ENCODE peak calls at places on chromosomes 13 and 19, in nine cellular contexts. One of them, this sample, is unnamed.

GRCh38 chr13:106096661-106097092 is 438.8 kb downstream of the EFNB2 start:
- DNase-seq in ELR: peak
- DNase-seq in activated naive CD4-positive, alpha-beta T cell treated with anti-CD3 and anti-CD28 coated beads, Interleukin-2, amount 10 ng/mL, durations not matched to agents 7 days and 5 days: no peak
- DNase-seq in EL: no peak
- DNase-seq in NCI-H774: no peak
- DNase-seq in neuronal stem cell: no peak
- DNase-seq in PC-9: peak
- DNase-seq in hypothalamus: no peak
- DNase-seq in tibial nerve: no peak
- DNase-seq in this sample: no peak

GRCh38 chr13:44459674-44460073 is 86.0 kb downstream of the SERP2 start:
- DNase-seq in ELR: no peak
- DNase-seq in activated naive CD4-positive, alpha-beta T cell treated with anti-CD3 and anti-CD28 coated beads, Interleukin-2, amount 10 ng/mL, durations not matched to agents 7 days and 5 days: no peak
- DNase-seq in tibial nerve: no peak
- DNase-seq in hypothalamus: no peak
- DNase-seq in NCI-H774: no peak
- DNase-seq in EL: no peak
- DNase-seq in neuronal stem cell: no peak
- DNase-seq in PC-9: no peak
- DNase-seq in this sample: no peak

GRCh38 chr19:17334414-17335409 is at the start of gene ANO8:
- DNase-seq in activated naive CD4-positive, alpha-beta T cell treated with anti-CD3 and anti-CD28 coated beads, Interleukin-2, amount 10 ng/mL, durations not matched to agents 7 days and 5 days: peak
- DNase-seq in ELR: peak
- DNase-seq in NCI-H774: peak
- DNase-seq in PC-9: peak
- DNase-seq in tibial nerve: peak
- DNase-seq in EL: peak
- DNase-seq in neuronal stem cell: peak
- DNase-seq in hypothalamus: peak
- DNase-seq in this sample: peak

GRCh38 chr19:1355974-1356865 is 27.5 kb upstream of the NDUFS7 start:
- DNase-seq in EL: peak
- DNase-seq in tibial nerve: no peak
- DNase-seq in PC-9: no peak
- DNase-seq in NCI-H774: no peak
- DNase-seq in hypothalamus: no peak
- DNase-seq in activated naive CD4-positive, alpha-beta T cell treated with anti-CD3 and anti-CD28 coated beads, Interleukin-2, amount 10 ng/mL, durations not matched to agents 7 days and 5 days: no peak
- DNase-seq in neuronal stem cell: no peak
- DNase-seq in ELR: no peak
- DNase-seq in this sample: no peak

GRCh38 chr13:28423010-28423409 is 71.9 kb downstream of the FLT1 start:
- DNase-seq in ELR: no peak
- DNase-seq in NCI-H774: no peak
- DNase-seq in neuronal stem cell: no peak
- DNase-seq in hypothalamus: no peak
- DNase-seq in EL: no peak
- DNase-seq in PC-9: no peak
- DNase-seq in activated naive CD4-positive, alpha-beta T cell treated with anti-CD3 and anti-CD28 coated beads, Interleukin-2, amount 10 ng/mL, durations not matched to agents 7 days and 5 days: peak
- DNase-seq in tibial nerve: peak
- DNase-seq in this sample: no peak

GRCh38 chr19:17079710-17080440 is 4.3 kb downstream of the MYO9B start:
- DNase-seq in tibial nerve: peak
- DNase-seq in hypothalamus: no peak
- DNase-seq in PC-9: peak
- DNase-seq in neuronal stem cell: peak
- DNase-seq in NCI-H774: no peak
- DNase-seq in activated naive CD4-positive, alpha-beta T cell treated with anti-CD3 and anti-CD28 coated beads, Interleukin-2, amount 10 ng/mL, durations not matched to agents 7 days and 5 days: peak
- DNase-seq in ELR: peak
- DNase-seq in EL: peak
- DNase-seq in this sample: no peak

GRCh38 chr13:58056411-58056810 is 424.9 kb downstream of the PCDH17 start:
- DNase-seq in ELR: no peak
- DNase-seq in PC-9: no peak
- DNase-seq in EL: no peak
- DNase-seq in NCI-H774: no peak
- DNase-seq in activated naive CD4-positive, alpha-beta T cell treated with anti-CD3 and anti-CD28 coated beads, Interleukin-2, amount 10 ng/mL, durations not matched to agents 7 days and 5 days: no peak
- DNase-seq in hypothalamus: no peak
- DNase-seq in neuronal stem cell: no peak
- DNase-seq in tibial nerve: no peak
- DNase-seq in this sample: no peak

GRCh38 chr13:101018720-101019119 is 344.1 kb upstream of the TMTC4 start:
- DNase-seq in neuronal stem cell: no peak
- DNase-seq in hypothalamus: no peak
- DNase-seq in activated naive CD4-positive, alpha-beta T cell treated with anti-CD3 and anti-CD28 coated beads, Interleukin-2, amount 10 ng/mL, durations not matched to agents 7 days and 5 days: no peak
- DNase-seq in NCI-H774: no peak
- DNase-seq in PC-9: no peak
- DNase-seq in ELR: peak
- DNase-seq in EL: peak
- DNase-seq in tibial nerve: no peak
- DNase-seq in this sample: no peak

GRCh38 chr13:99542788-99543406 is 41.6 kb downstream of the TM9SF2 start:
- DNase-seq in hypothalamus: no peak
- DNase-seq in activated naive CD4-positive, alpha-beta T cell treated with anti-CD3 and anti-CD28 coated beads, Interleukin-2, amount 10 ng/mL, durations not matched to agents 7 days and 5 days: peak
- DNase-seq in PC-9: no peak
- DNase-seq in neuronal stem cell: no peak
- DNase-seq in NCI-H774: no peak
- DNase-seq in EL: no peak
- DNase-seq in tibial nerve: no peak
- DNase-seq in ELR: no peak
- DNase-seq in this sample: no peak

GRCh38 chr13:79749985-79750551 is 269.1 kb downstream of the NDFIP2 start:
- DNase-seq in NCI-H774: no peak
- DNase-seq in neuronal stem cell: peak
- DNase-seq in hypothalamus: no peak
- DNase-seq in tibial nerve: peak
- DNase-seq in PC-9: peak
- DNase-seq in activated naive CD4-positive, alpha-beta T cell treated with anti-CD3 and anti-CD28 coated beads, Interleukin-2, amount 10 ng/mL, durations not matched to agents 7 days and 5 days: no peak
- DNase-seq in EL: peak
- DNase-seq in ELR: peak
- DNase-seq in this sample: no peak

GRCh38 chr13:39483326-39483725 is 119.7 kb downstream of the LHFPL6 start:
- DNase-seq in neuronal stem cell: no peak
- DNase-seq in tibial nerve: no peak
- DNase-seq in NCI-H774: no peak
- DNase-seq in hypothalamus: no peak
- DNase-seq in PC-9: no peak
- DNase-seq in activated naive CD4-positive, alpha-beta T cell treated with anti-CD3 and anti-CD28 coated beads, Interleukin-2, amount 10 ng/mL, durations not matched to agents 7 days and 5 days: no peak
- DNase-seq in EL: peak
- DNase-seq in ELR: peak
- DNase-seq in this sample: peak

GRCh38 chr19:49950956-49951526 is 9.9 kb downstream of the SIGLEC11 start:
- DNase-seq in tibial nerve: no peak
- DNase-seq in hypothalamus: no peak
- DNase-seq in NCI-H774: no peak
- DNase-seq in neuronal stem cell: no peak
- DNase-seq in EL: no peak
- DNase-seq in ELR: no peak
- DNase-seq in PC-9: no peak
- DNase-seq in activated naive CD4-positive, alpha-beta T cell treated with anti-CD3 and anti-CD28 coated beads, Interleukin-2, amount 10 ng/mL, durations not matched to agents 7 days and 5 days: no peak
- DNase-seq in this sample: no peak

GRCh38 chr13:39451860-39452301 is 151.1 kb downstream of the LHFPL6 start:
- DNase-seq in EL: no peak
- DNase-seq in activated naive CD4-positive, alpha-beta T cell treated with anti-CD3 and anti-CD28 coated beads, Interleukin-2, amount 10 ng/mL, durations not matched to agents 7 days and 5 days: no peak
- DNase-seq in PC-9: no peak
- DNase-seq in NCI-H774: no peak
- DNase-seq in tibial nerve: no peak
- DNase-seq in hypothalamus: no peak
- DNase-seq in neuronal stem cell: no peak
- DNase-seq in ELR: no peak
- DNase-seq in this sample: peak

GRCh38 chr13:52345048-52345447 is 60.9 kb downstream of the THSD1 start:
- DNase-seq in ELR: peak
- DNase-seq in hypothalamus: no peak
- DNase-seq in PC-9: no peak
- DNase-seq in activated naive CD4-positive, alpha-beta T cell treated with anti-CD3 and anti-CD28 coated beads, Interleukin-2, amount 10 ng/mL, durations not matched to agents 7 days and 5 days: no peak
- DNase-seq in NCI-H774: no peak
- DNase-seq in tibial nerve: no peak
- DNase-seq in EL: peak
- DNase-seq in neuronal stem cell: no peak
- DNase-seq in this sample: no peak

GRCh38 chr19:46371371-46371901 is 24.5 kb downstream of the PPP5C start:
- DNase-seq in ELR: no peak
- DNase-seq in tibial nerve: no peak
- DNase-seq in activated naive CD4-positive, alpha-beta T cell treated with anti-CD3 and anti-CD28 coated beads, Interleukin-2, amount 10 ng/mL, durations not matched to agents 7 days and 5 days: peak
- DNase-seq in neuronal stem cell: no peak
- DNase-seq in PC-9: no peak
- DNase-seq in NCI-H774: no peak
- DNase-seq in hypothalamus: no peak
- DNase-seq in EL: no peak
- DNase-seq in this sample: no peak

GRCh38 chr19:10533656-10534386 is 9.9 kb upstream of the ATG4D start:
- DNase-seq in NCI-H774: no peak
- DNase-seq in tibial nerve: no peak
- DNase-seq in neuronal stem cell: no peak
- DNase-seq in hypothalamus: no peak
- DNase-seq in PC-9: no peak
- DNase-seq in ELR: peak
- DNase-seq in activated naive CD4-positive, alpha-beta T cell treated with anti-CD3 and anti-CD28 coated beads, Interleukin-2, amount 10 ng/mL, durations not matched to agents 7 days and 5 days: no peak
- DNase-seq in EL: peak
- DNase-seq in this sample: peak

GRCh38 chr13:95411641-95412040 is 110.4 kb upstream of the ABCC4 start:
- DNase-seq in neuronal stem cell: no peak
- DNase-seq in ELR: no peak
- DNase-seq in EL: peak
- DNase-seq in NCI-H774: peak
- DNase-seq in activated naive CD4-positive, alpha-beta T cell treated with anti-CD3 and anti-CD28 coated beads, Interleukin-2, amount 10 ng/mL, durations not matched to agents 7 days and 5 days: no peak
- DNase-seq in tibial nerve: no peak
- DNase-seq in PC-9: no peak
- DNase-seq in hypothalamus: no peak
- DNase-seq in this sample: no peak

GRCh38 chr13:95643814-95644598 is 500 bp downstream of the DZIP1 start:
- DNase-seq in NCI-H774: no peak
- DNase-seq in tibial nerve: no peak
- DNase-seq in EL: peak
- DNase-seq in hypothalamus: no peak
- DNase-seq in ELR: peak
- DNase-seq in neuronal stem cell: no peak
- DNase-seq in PC-9: no peak
- DNase-seq in activated naive CD4-positive, alpha-beta T cell treated with anti-CD3 and anti-CD28 coated beads, Interleukin-2, amount 10 ng/mL, durations not matched to agents 7 days and 5 days: peak
- DNase-seq in this sample: no peak

GRCh38 chr19:16000024-16000687 is 51.3 kb downstream of the OR10H4 start:
- DNase-seq in activated naive CD4-positive, alpha-beta T cell treated with anti-CD3 and anti-CD28 coated beads, Interleukin-2, amount 10 ng/mL, durations not matched to agents 7 days and 5 days: no peak
- DNase-seq in PC-9: no peak
- DNase-seq in ELR: no peak
- DNase-seq in tibial nerve: no peak
- DNase-seq in neuronal stem cell: no peak
- DNase-seq in hypothalamus: no peak
- DNase-seq in NCI-H774: no peak
- DNase-seq in EL: no peak
- DNase-seq in this sample: no peak

GRCh38 chr13:67619987-67620386 is 389.9 kb upstream of the PCDH9 start:
- DNase-seq in ELR: peak
- DNase-seq in PC-9: peak
- DNase-seq in hypothalamus: no peak
- DNase-seq in tibial nerve: no peak
- DNase-seq in NCI-H774: no peak
- DNase-seq in EL: no peak
- DNase-seq in neuronal stem cell: no peak
- DNase-seq in activated naive CD4-positive, alpha-beta T cell treated with anti-CD3 and anti-CD28 coated beads, Interleukin-2, amount 10 ng/mL, durations not matched to agents 7 days and 5 days: no peak
- DNase-seq in this sample: no peak

GRCh38 chr19:17471410-17472125 is 1.2 kb downstream of the SLC27A1 start:
- DNase-seq in NCI-H774: no peak
- DNase-seq in EL: no peak
- DNase-seq in tibial nerve: no peak
- DNase-seq in PC-9: no peak
- DNase-seq in ELR: no peak
- DNase-seq in hypothalamus: no peak
- DNase-seq in activated naive CD4-positive, alpha-beta T cell treated with anti-CD3 and anti-CD28 coated beads, Interleukin-2, amount 10 ng/mL, durations not matched to agents 7 days and 5 days: no peak
- DNase-seq in neuronal stem cell: no peak
- DNase-seq in this sample: no peak

GRCh38 chr19:40801449-40802299 is 2.7 kb downstream of the EGLN2 start:
- DNase-seq in PC-9: no peak
- DNase-seq in neuronal stem cell: no peak
- DNase-seq in NCI-H774: no peak
- DNase-seq in tibial nerve: no peak
- DNase-seq in activated naive CD4-positive, alpha-beta T cell treated with anti-CD3 and anti-CD28 coated beads, Interleukin-2, amount 10 ng/mL, durations not matched to agents 7 days and 5 days: no peak
- DNase-seq in ELR: no peak
- DNase-seq in hypothalamus: no peak
- DNase-seq in EL: no peak
- DNase-seq in this sample: no peak

GRCh38 chr19:2477141-2477710 is 1.3 kb downstream of the GADD45B start:
- DNase-seq in activated naive CD4-positive, alpha-beta T cell treated with anti-CD3 and anti-CD28 coated beads, Interleukin-2, amount 10 ng/mL, durations not matched to agents 7 days and 5 days: peak
- DNase-seq in PC-9: peak
- DNase-seq in hypothalamus: no peak
- DNase-seq in EL: peak
- DNase-seq in NCI-H774: no peak
- DNase-seq in neuronal stem cell: no peak
- DNase-seq in ELR: peak
- DNase-seq in tibial nerve: no peak
- DNase-seq in this sample: no peak

GRCh38 chr19:772730-773436 is 22.0 kb downstream of the MISP start:
- DNase-seq in EL: no peak
- DNase-seq in tibial nerve: no peak
- DNase-seq in hypothalamus: no peak
- DNase-seq in activated naive CD4-positive, alpha-beta T cell treated with anti-CD3 and anti-CD28 coated beads, Interleukin-2, amount 10 ng/mL, durations not matched to agents 7 days and 5 days: no peak
- DNase-seq in ELR: no peak
- DNase-seq in NCI-H774: no peak
- DNase-seq in PC-9: no peak
- DNase-seq in neuronal stem cell: no peak
- DNase-seq in this sample: no peak

GRCh38 chr13:27172495-27172842 is 858 bp upstream of the USP12 start:
- DNase-seq in neuronal stem cell: no peak
- DNase-seq in EL: peak
- DNase-seq in tibial nerve: no peak
- DNase-seq in ELR: peak
- DNase-seq in NCI-H774: no peak
- DNase-seq in hypothalamus: no peak
- DNase-seq in activated naive CD4-positive, alpha-beta T cell treated with anti-CD3 and anti-CD28 coated beads, Interleukin-2, amount 10 ng/mL, durations not matched to agents 7 days and 5 days: peak
- DNase-seq in PC-9: no peak
- DNase-seq in this sample: no peak

GRCh38 chr19:2095338-2095938 is 688 bp downstream of the MOB3A start:
- DNase-seq in EL: no peak
- DNase-seq in hypothalamus: no peak
- DNase-seq in neuronal stem cell: no peak
- DNase-seq in activated naive CD4-positive, alpha-beta T cell treated with anti-CD3 and anti-CD28 coated beads, Interleukin-2, amount 10 ng/mL, durations not matched to agents 7 days and 5 days: peak
- DNase-seq in ELR: peak
- DNase-seq in NCI-H774: no peak
- DNase-seq in tibial nerve: no peak
- DNase-seq in PC-9: no peak
- DNase-seq in this sample: no peak

GRCh38 chr19:49570138-49570856 is 10.1 kb downstream of the NOSIP start:
- DNase-seq in EL: peak
- DNase-seq in hypothalamus: no peak
- DNase-seq in activated naive CD4-positive, alpha-beta T cell treated with anti-CD3 and anti-CD28 coated beads, Interleukin-2, amount 10 ng/mL, durations not matched to agents 7 days and 5 days: peak
- DNase-seq in PC-9: peak
- DNase-seq in neuronal stem cell: peak
- DNase-seq in ELR: peak
- DNase-seq in NCI-H774: peak
- DNase-seq in tibial nerve: no peak
- DNase-seq in this sample: peak

GRCh38 chr13:98175823-98176222 is 1.2 kb downstream of the RNF113B start:
- DNase-seq in ELR: no peak
- DNase-seq in EL: no peak
- DNase-seq in NCI-H774: no peak
- DNase-seq in hypothalamus: no peak
- DNase-seq in tibial nerve: no peak
- DNase-seq in activated naive CD4-positive, alpha-beta T cell treated with anti-CD3 and anti-CD28 coated beads, Interleukin-2, amount 10 ng/mL, durations not matched to agents 7 days and 5 days: no peak
- DNase-seq in PC-9: no peak
- DNase-seq in neuronal stem cell: no peak
- DNase-seq in this sample: no peak

GRCh38 chr19:40332669-40333068 is 15.5 kb downstream of the C19orf47 start:
- DNase-seq in neuronal stem cell: no peak
- DNase-seq in ELR: no peak
- DNase-seq in tibial nerve: no peak
- DNase-seq in activated naive CD4-positive, alpha-beta T cell treated with anti-CD3 and anti-CD28 coated beads, Interleukin-2, amount 10 ng/mL, durations not matched to agents 7 days and 5 days: no peak
- DNase-seq in NCI-H774: no peak
- DNase-seq in PC-9: no peak
- DNase-seq in hypothalamus: no peak
- DNase-seq in EL: no peak
- DNase-seq in this sample: no peak

GRCh38 chr13:28229522-28229921 is 91.2 kb downstream of the PAN3 start:
- DNase-seq in tibial nerve: no peak
- DNase-seq in ELR: no peak
- DNase-seq in hypothalamus: no peak
- DNase-seq in activated naive CD4-positive, alpha-beta T cell treated with anti-CD3 and anti-CD28 coated beads, Interleukin-2, amount 10 ng/mL, durations not matched to agents 7 days and 5 days: no peak
- DNase-seq in PC-9: no peak
- DNase-seq in EL: no peak
- DNase-seq in NCI-H774: no peak
- DNase-seq in neuronal stem cell: no peak
- DNase-seq in this sample: no peak

GRCh38 chr19:854549-854948 is 2.4 kb downstream of the ELANE start:
- DNase-seq in EL: no peak
- DNase-seq in neuronal stem cell: no peak
- DNase-seq in PC-9: no peak
- DNase-seq in ELR: no peak
- DNase-seq in tibial nerve: no peak
- DNase-seq in activated naive CD4-positive, alpha-beta T cell treated with anti-CD3 and anti-CD28 coated beads, Interleukin-2, amount 10 ng/mL, durations not matched to agents 7 days and 5 days: no peak
- DNase-seq in NCI-H774: no peak
- DNase-seq in hypothalamus: no peak
- DNase-seq in this sample: no peak

This sample was measured in SK-N-MC.